ENCODE peak calls at places on chromosomes 3 and 15, in four cellular contexts. W, L, M and F are unnamed samples. For H3K9me3, the result is how much of the 10 kb centered on the place peaks cover.

GRCh38 chr15:84108725-84109124 is 126.8 kb upstream of the GOLGA6L4 start:
- DNase-seq in W (no peak), M (no peak), L (no peak), F (no peak)

GRCh38 chr3:33773627-33774026 is 24.8 kb upstream of the PDCD6IP start:
- DNase-seq in W (no peak), L (no peak), M (no peak), F (no peak)

GRCh38 chr3:186824430-186825139 is 17.9 kb upstream of the ADIPOQ start:
- DNase-seq in W (no peak), L (no peak), M (no peak), F (no peak)

GRCh38 chr3:150823277-150823676 is 60.3 kb upstream of the SIAH2 start:
- DNase-seq in M (no peak), L (no peak), W (no peak), F (no peak)

GRCh38 chr3:151404316-151404715 is 19.8 kb upstream of the P2RY12 start:
- DNase-seq in W (no peak), L (no peak), M (no peak), F (no peak)

GRCh38 chr3:72953325-72953956 is 43.2 kb upstream of the PPP4R2 start:
- DNase-seq in L (no peak), W (no peak), M (no peak), F (no peak)

GRCh38 chr3:139574026-139574947 is 34.7 kb upstream of the RBP1 start:
- DNase-seq in L (peak), W (peak), M (peak), F (no peak)

GRCh38 chr3:119219069-119219468 is 21.6 kb downstream of the B4GALT4 start:
- DNase-seq in L (no peak), W (no peak), M (no peak), F (no peak)

GRCh38 chr3:11826628-11827265 is 19.9 kb downstream of the TAMM41 start:
- DNase-seq in W (no peak), M (no peak), L (no peak), F (no peak)

GRCh38 chr3:159785276-159785675 is 203.4 kb upstream of the IL12A start:
- DNase-seq in W (no peak), L (no peak), M (no peak), F (no peak)

GRCh38 chr15:95394186-95395067 is 936.1 kb upstream of the NR2F2 start:
- DNase-seq in L (no peak), M (no peak), W (no peak), F (no peak)

GRCh38 chr3:179973024-179973423 is 63.7 kb downstream of the PEX5L start:
- DNase-seq in M (no peak), L (no peak), W (no peak), F (no peak)

DNA sequence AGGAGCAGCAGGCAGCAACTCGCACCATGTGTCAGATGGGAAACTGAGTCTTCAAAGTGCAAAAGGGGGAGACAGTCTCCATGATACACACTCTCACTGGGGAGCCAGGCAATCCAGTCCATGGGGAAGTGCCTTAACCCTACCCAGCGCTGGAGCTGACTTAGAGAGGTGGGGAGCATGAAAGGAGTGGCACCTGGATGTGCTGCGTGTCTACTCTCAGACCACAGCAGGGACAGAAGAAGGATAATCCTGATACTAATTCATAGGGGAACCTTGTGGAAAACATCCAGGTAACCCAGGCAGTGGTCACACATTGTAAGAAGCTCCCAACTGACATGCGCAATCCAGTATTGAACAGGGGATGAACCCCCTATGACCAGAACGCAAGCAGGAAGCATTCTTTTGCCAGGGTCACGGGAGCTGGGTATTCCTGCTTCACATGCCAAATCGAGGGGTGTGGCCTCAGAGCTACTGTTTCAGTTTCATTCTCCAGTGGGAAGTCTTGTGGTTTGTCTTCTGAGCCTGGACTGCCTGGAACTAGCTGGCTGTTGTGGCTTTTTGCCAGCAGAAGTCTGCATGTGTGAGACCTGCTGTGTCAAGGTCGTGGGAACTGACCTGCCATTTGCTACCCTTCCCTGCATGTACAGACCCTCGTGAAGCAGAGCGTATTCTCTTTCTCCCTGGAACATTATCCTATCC is 367.6 kb upstream of the NDN start:
- DNase-seq in M (no peak), L (peak), W (no peak), F (no peak)
- H3K9me3 ChIP-seq in M (under half), L (under half), W (under half), F (under half)

GRCh38 chr3:60262546-60262945 is 988.7 kb downstream of the FHIT start:
- DNase-seq in W (no peak), M (no peak), L (no peak), F (no peak)

GRCh38 chr3:60269829-60270266 is 981.4 kb downstream of the FHIT start:
- DNase-seq in L (no peak), M (no peak), W (no peak), F (no peak)

GRCh38 chr3:60269377-60269776 is 981.9 kb downstream of the FHIT start:
- DNase-seq in M (no peak), W (no peak), L (no peak), F (no peak)

GRCh38 chr3:60266444-60266843 is 984.8 kb downstream of the FHIT start:
- DNase-seq in M (no peak), L (no peak), W (no peak), F (no peak)

GRCh38 chr3:60268123-60268522 is 983.1 kb downstream of the FHIT start:
- DNase-seq in W (no peak), M (no peak), L (no peak), F (no peak)
- H3K9me3 ChIP-seq in W (under half), M (under half), L (under half), F (under half)

GRCh38 chr15:79916424-79916823 is 19.6 kb upstream of the MTHFS start:
- DNase-seq in W (no peak), L (no peak), M (no peak), F (no peak)
- H3K9me3 ChIP-seq in W (half or more), L (half or more), M (half or more), F (under half)

GRCh38 chr15:35349916-35350315 is 196.0 kb downstream of the DPH6 start:
- DNase-seq in W (no peak), M (no peak), L (no peak), F (no peak)
- H3K9me3 ChIP-seq in W (under half), M (half or more), L (under half), F (under half)

GRCh38 chr3:127325630-127325961 is 37.8 kb upstream of the PRR20G start:
- DNase-seq in L (no peak), M (no peak), W (peak), F (no peak)

GRCh38 chr3:127329647-127330285 is 41.9 kb upstream of the PRR20G start:
- DNase-seq in W (no peak), M (no peak), L (no peak), F (no peak)

GRCh38 chr3:127326341-127326740 is 38.5 kb upstream of the PRR20G start:
- DNase-seq in L (no peak), M (no peak), W (no peak), F (no peak)

GRCh38 chr3:127328391-127328790 is 40.5 kb upstream of the PRR20G start:
- DNase-seq in L (no peak), M (no peak), W (no peak), F (no peak)

DNA sequence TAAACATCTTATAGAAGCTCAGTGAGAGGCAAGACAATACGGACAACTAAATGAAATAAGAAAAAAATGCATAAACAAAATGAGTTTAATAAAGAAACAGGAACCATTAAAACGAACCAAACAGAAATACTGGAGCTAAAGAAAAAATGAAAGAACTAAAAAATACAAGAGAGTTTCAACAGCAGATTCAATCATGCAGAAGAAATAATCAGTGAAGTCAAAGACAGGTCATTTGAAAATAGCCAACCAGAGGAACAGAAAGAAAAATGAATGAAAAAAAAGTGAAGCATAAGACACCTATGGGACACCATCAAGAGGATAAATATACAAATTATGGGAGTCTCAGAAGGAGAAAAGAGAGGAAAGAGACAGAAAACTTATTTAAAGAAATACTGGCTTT is 42.5 kb upstream of the PRR20G start:
- DNase-seq in L (no peak), M (no peak), W (no peak), F (no peak)
- H3K9me3 ChIP-seq in L (under half), M (half or more), W (under half), F (under half)

DNA sequence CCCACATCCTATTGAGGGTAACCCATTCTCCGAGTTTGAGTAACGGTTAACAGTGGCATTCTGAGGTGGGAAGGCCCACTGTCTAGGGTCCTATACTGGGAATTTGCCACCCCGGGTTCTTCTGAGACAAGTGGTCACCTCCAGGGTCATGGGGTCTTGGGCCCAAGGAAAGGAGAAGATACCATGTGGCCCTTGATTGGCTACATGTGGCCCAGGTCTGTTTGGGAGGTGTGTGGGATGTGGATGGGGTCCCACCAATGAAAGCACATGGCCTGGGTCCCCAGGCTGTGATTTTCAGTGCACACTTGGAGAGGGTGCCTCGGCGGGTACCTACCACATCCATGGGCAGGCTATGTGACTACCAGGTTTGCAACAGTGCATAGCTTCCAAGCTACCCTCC is 214.4 kb downstream of the UBE3A start:
- DNase-seq in L (no peak), M (no peak), W (no peak), F (no peak)
- H3K9me3 ChIP-seq in L (half or more), M (under half), W (under half), F (under half)

DNA sequence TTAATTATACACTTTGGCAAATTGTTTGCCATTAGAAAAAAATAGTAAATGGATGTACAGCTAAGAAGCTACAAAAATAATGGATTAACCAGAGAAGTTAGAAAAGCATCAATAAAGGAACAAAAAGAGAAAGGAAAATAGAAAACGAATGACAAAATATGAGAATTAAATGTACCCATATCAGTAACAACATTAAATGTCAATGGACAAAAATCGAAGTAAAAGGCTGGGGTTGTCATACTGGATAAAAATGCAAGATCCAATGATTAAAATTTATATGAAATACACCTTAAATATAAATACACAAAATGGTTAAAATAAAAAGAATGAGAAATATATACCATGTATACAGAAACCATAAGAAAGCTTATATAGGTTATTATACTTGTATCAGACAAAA is 470.6 kb downstream of the OCA2 start:
- DNase-seq in W (no peak), L (no peak), M (no peak), F (no peak)
- H3K9me3 ChIP-seq in W (under half), L (under half), M (under half), F (under half)

GRCh38 chr15:26901036-26901435 is 34.2 kb downstream of the GABRA5 start:
- DNase-seq in W (no peak), L (no peak), M (no peak), F (no peak)
- H3K9me3 ChIP-seq in W (under half), L (under half), M (half or more), F (under half)